ENCODE peak calls at places on chromosomes 6 and 20, in eight cellular contexts. One of them, this sample, is unnamed.

GRCh38 chr20:48340915-48341314 is 486.9 kb downstream of the PREX1 start:
- DNase-seq in kidney tubule cell: no peak
- DNase-seq in Panc1: no peak
- DNase-seq in RKO: no peak
- DNase-seq in T-helper 2 cell: no peak
- DNase-seq in CD4-positive, CD25-positive, alpha-beta regulatory T cell: no peak
- DNase-seq in HS-27A: no peak
- DNase-seq in astrocyte of the hippocampus: no peak
- DNase-seq in this sample: no peak

GRCh38 chr6:87718662-87719433 is 16.8 kb upstream of the AKIRIN2 start:
- DNase-seq in kidney tubule cell: no peak
- DNase-seq in Panc1: no peak
- DNase-seq in RKO: no peak
- DNase-seq in T-helper 2 cell: peak; percentile 66
- DNase-seq in CD4-positive, CD25-positive, alpha-beta regulatory T cell: no peak
- DNase-seq in HS-27A: no peak
- DNase-seq in astrocyte of the hippocampus: no peak
- DNase-seq in this sample: no peak

GRCh38 chr6:121393711-121394110 is 41.7 kb upstream of the GJA1 start:
- DNase-seq in kidney tubule cell: no peak
- DNase-seq in Panc1: no peak
- DNase-seq in RKO: no peak
- DNase-seq in T-helper 2 cell: no peak
- DNase-seq in CD4-positive, CD25-positive, alpha-beta regulatory T cell: no peak
- DNase-seq in HS-27A: no peak
- DNase-seq in astrocyte of the hippocampus: no peak
- DNase-seq in this sample: no peak

GRCh38 chr20:58019850-58020625 is 208.4 kb downstream of the ANKRD60 start:
- DNase-seq in kidney tubule cell: no peak
- DNase-seq in Panc1: no peak
- DNase-seq in RKO: no peak
- DNase-seq in T-helper 2 cell: no peak
- DNase-seq in CD4-positive, CD25-positive, alpha-beta regulatory T cell: no peak
- DNase-seq in HS-27A: no peak
- DNase-seq in astrocyte of the hippocampus: no peak
- DNase-seq in this sample: no peak

GRCh38 chr6:138428943-138429616 is 25.1 kb downstream of the HEBP2 start:
- DNase-seq in kidney tubule cell: peak; percentile 68
- DNase-seq in Panc1: no peak
- DNase-seq in RKO: peak; percentile 69
- DNase-seq in T-helper 2 cell: peak; percentile 64
- DNase-seq in CD4-positive, CD25-positive, alpha-beta regulatory T cell: peak; percentile 75
- DNase-seq in HS-27A: no peak
- DNase-seq in astrocyte of the hippocampus: peak; percentile 72
- DNase-seq in this sample: peak; percentile 35

GRCh38 chr20:35467339-35468224 is 12.2 kb downstream of the CEP250 start:
- DNase-seq in kidney tubule cell: peak; percentile 34
- DNase-seq in Panc1: no peak
- DNase-seq in RKO: no peak
- DNase-seq in T-helper 2 cell: no peak
- DNase-seq in CD4-positive, CD25-positive, alpha-beta regulatory T cell: no peak
- DNase-seq in HS-27A: no peak
- DNase-seq in astrocyte of the hippocampus: peak; percentile 42
- DNase-seq in this sample: no peak

GRCh38 chr20:46916244-46916603 is 21.6 kb downstream of the EYA2 start:
- DNase-seq in kidney tubule cell: no peak
- DNase-seq in Panc1: no peak
- DNase-seq in RKO: no peak
- DNase-seq in T-helper 2 cell: no peak
- DNase-seq in CD4-positive, CD25-positive, alpha-beta regulatory T cell: no peak
- DNase-seq in HS-27A: no peak
- DNase-seq in astrocyte of the hippocampus: no peak
- DNase-seq in this sample: no peak

GRCh38 chr20:37042986-37043972 is 52.5 kb downstream of the RBL1 start:
- DNase-seq in kidney tubule cell: no peak
- DNase-seq in Panc1: no peak
- DNase-seq in RKO: no peak
- DNase-seq in T-helper 2 cell: peak; percentile 86
- DNase-seq in CD4-positive, CD25-positive, alpha-beta regulatory T cell: peak; percentile 84
- DNase-seq in HS-27A: no peak
- DNase-seq in astrocyte of the hippocampus: no peak
- DNase-seq in this sample: peak; percentile 43

GRCh38 chr6:131807644-131808459 is at the start of gene ENPP1:
- DNase-seq in kidney tubule cell: peak; percentile 57
- DNase-seq in Panc1: no peak
- DNase-seq in RKO: peak; percentile 75
- DNase-seq in T-helper 2 cell: peak; percentile 76
- DNase-seq in CD4-positive, CD25-positive, alpha-beta regulatory T cell: peak; percentile 59
- DNase-seq in HS-27A: peak; percentile 64
- DNase-seq in astrocyte of the hippocampus: peak; percentile 79
- DNase-seq in this sample: peak; percentile 20

GRCh38 chr6:156601821-156602301 is 175.3 kb upstream of the ARID1B start:
- DNase-seq in kidney tubule cell: no peak
- DNase-seq in Panc1: no peak
- DNase-seq in RKO: no peak
- DNase-seq in T-helper 2 cell: no peak
- DNase-seq in CD4-positive, CD25-positive, alpha-beta regulatory T cell: no peak
- DNase-seq in HS-27A: no peak
- DNase-seq in astrocyte of the hippocampus: no peak
- DNase-seq in this sample: no peak

GRCh38 chr20:53576195-53576580 is 17.5 kb downstream of the ZNF217 start:
- DNase-seq in kidney tubule cell: no peak
- DNase-seq in Panc1: no peak
- DNase-seq in RKO: no peak
- DNase-seq in T-helper 2 cell: no peak
- DNase-seq in CD4-positive, CD25-positive, alpha-beta regulatory T cell: no peak
- DNase-seq in HS-27A: no peak
- DNase-seq in astrocyte of the hippocampus: no peak
- DNase-seq in this sample: no peak

GRCh38 chr6:33994198-33995045 is 151.5 kb downstream of the GRM4 start:
- DNase-seq in kidney tubule cell: no peak
- DNase-seq in Panc1: no peak
- DNase-seq in RKO: no peak
- DNase-seq in T-helper 2 cell: no peak
- DNase-seq in CD4-positive, CD25-positive, alpha-beta regulatory T cell: no peak
- DNase-seq in HS-27A: no peak
- DNase-seq in astrocyte of the hippocampus: no peak
- DNase-seq in this sample: no peak

GRCh38 chr6:37033255-37033654 is 27.8 kb downstream of the FGD2 start:
- DNase-seq in kidney tubule cell: peak; percentile 83
- DNase-seq in Panc1: no peak
- DNase-seq in RKO: peak; percentile 45
- DNase-seq in T-helper 2 cell: peak; percentile 29
- DNase-seq in CD4-positive, CD25-positive, alpha-beta regulatory T cell: peak; percentile 52
- DNase-seq in HS-27A: no peak
- DNase-seq in astrocyte of the hippocampus: peak; percentile 16
- DNase-seq in this sample: no peak

GRCh38 chr6:33430991-33431879 is 11.4 kb downstream of the SYNGAP1 start:
- DNase-seq in kidney tubule cell: peak; percentile 34
- DNase-seq in Panc1: no peak
- DNase-seq in RKO: peak; percentile 86
- DNase-seq in T-helper 2 cell: peak; percentile 89
- DNase-seq in CD4-positive, CD25-positive, alpha-beta regulatory T cell: peak; percentile 93
- DNase-seq in HS-27A: no peak
- DNase-seq in astrocyte of the hippocampus: peak; percentile 76
- DNase-seq in this sample: peak; percentile 81

GRCh38 chr20:63359937-63360849 is 956 bp downstream of the CHRNA4 start:
- DNase-seq in kidney tubule cell: no peak
- DNase-seq in Panc1: no peak
- DNase-seq in RKO: no peak
- DNase-seq in T-helper 2 cell: no peak
- DNase-seq in CD4-positive, CD25-positive, alpha-beta regulatory T cell: no peak
- DNase-seq in HS-27A: no peak
- DNase-seq in astrocyte of the hippocampus: no peak
- DNase-seq in this sample: no peak

GRCh38 chr6:148761532-148761951 is 14.7 kb downstream of the UST start:
- DNase-seq in kidney tubule cell: peak; percentile 9
- DNase-seq in Panc1: no peak
- DNase-seq in RKO: no peak
- DNase-seq in T-helper 2 cell: no peak
- DNase-seq in CD4-positive, CD25-positive, alpha-beta regulatory T cell: peak; percentile 43
- DNase-seq in HS-27A: no peak
- DNase-seq in astrocyte of the hippocampus: no peak
- DNase-seq in this sample: no peak

GRCh38 chr20:33490023-33490933 is at the start of gene CBFA2T2:
- DNase-seq in kidney tubule cell: no peak
- DNase-seq in Panc1: no peak
- DNase-seq in RKO: no peak
- DNase-seq in T-helper 2 cell: no peak
- DNase-seq in CD4-positive, CD25-positive, alpha-beta regulatory T cell: peak; percentile 64
- DNase-seq in HS-27A: peak; percentile 24
- DNase-seq in astrocyte of the hippocampus: peak; percentile 87
- DNase-seq in this sample: no peak

GRCh38 chr20:50366270-50367103 is 143.7 kb upstream of the PTPN1 start:
- DNase-seq in kidney tubule cell: peak; percentile 77
- DNase-seq in Panc1: no peak
- DNase-seq in RKO: no peak
- DNase-seq in T-helper 2 cell: peak; percentile 81
- DNase-seq in CD4-positive, CD25-positive, alpha-beta regulatory T cell: peak; percentile 76
- DNase-seq in HS-27A: no peak
- DNase-seq in astrocyte of the hippocampus: peak; percentile 65
- DNase-seq in this sample: no peak

GRCh38 chr6:137200288-137200687 is 18.9 kb downstream of the IFNGR1 start:
- DNase-seq in kidney tubule cell: no peak
- DNase-seq in Panc1: no peak
- DNase-seq in RKO: no peak
- DNase-seq in T-helper 2 cell: no peak
- DNase-seq in CD4-positive, CD25-positive, alpha-beta regulatory T cell: no peak
- DNase-seq in HS-27A: no peak
- DNase-seq in astrocyte of the hippocampus: no peak
- DNase-seq in this sample: no peak

GRCh38 chr6:53800976-53801375 is 6.2 kb downstream of the LRRC1 start:
- DNase-seq in kidney tubule cell: no peak
- DNase-seq in Panc1: no peak
- DNase-seq in RKO: no peak
- DNase-seq in T-helper 2 cell: no peak
- DNase-seq in CD4-positive, CD25-positive, alpha-beta regulatory T cell: no peak
- DNase-seq in HS-27A: no peak
- DNase-seq in astrocyte of the hippocampus: no peak
- DNase-seq in this sample: no peak

GRCh38 chr6:167093406-167093921 is 29.4 kb upstream of the CCR6 start:
- DNase-seq in kidney tubule cell: no peak
- DNase-seq in Panc1: no peak
- DNase-seq in RKO: no peak
- DNase-seq in T-helper 2 cell: no peak
- DNase-seq in CD4-positive, CD25-positive, alpha-beta regulatory T cell: no peak
- DNase-seq in HS-27A: no peak
- DNase-seq in astrocyte of the hippocampus: no peak
- DNase-seq in this sample: no peak

GRCh38 chr20:44736170-44737021 is 9.3 kb upstream of the KCNK15 start:
- DNase-seq in kidney tubule cell: peak; percentile 54
- DNase-seq in Panc1: no peak
- DNase-seq in RKO: peak; percentile 90
- DNase-seq in T-helper 2 cell: peak; percentile 55
- DNase-seq in CD4-positive, CD25-positive, alpha-beta regulatory T cell: peak; percentile 65
- DNase-seq in HS-27A: peak; percentile 76
- DNase-seq in astrocyte of the hippocampus: peak; percentile 72
- DNase-seq in this sample: peak; percentile 14

GRCh38 chr6:161393839-161394364 is 120.0 kb upstream of the AGPAT4 start:
- DNase-seq in kidney tubule cell: peak; percentile 89
- DNase-seq in Panc1: peak; percentile 67
- DNase-seq in RKO: peak; percentile 91
- DNase-seq in T-helper 2 cell: peak; percentile 97
- DNase-seq in CD4-positive, CD25-positive, alpha-beta regulatory T cell: peak; percentile 92
- DNase-seq in HS-27A: no peak
- DNase-seq in astrocyte of the hippocampus: peak; percentile 88
- DNase-seq in this sample: no peak

GRCh38 chr6:98769546-98769945 is 64.8 kb upstream of the POU3F2 start:
- DNase-seq in kidney tubule cell: peak; percentile 55
- DNase-seq in Panc1: no peak
- DNase-seq in RKO: peak; percentile 4
- DNase-seq in T-helper 2 cell: peak; percentile 19
- DNase-seq in CD4-positive, CD25-positive, alpha-beta regulatory T cell: peak; percentile 41
- DNase-seq in HS-27A: no peak
- DNase-seq in astrocyte of the hippocampus: peak; percentile 56
- DNase-seq in this sample: no peak

GRCh38 chr6:57242505-57242904 is 20.4 kb upstream of the RAB23 start:
- DNase-seq in kidney tubule cell: peak; percentile 37
- DNase-seq in Panc1: peak; percentile 30
- DNase-seq in RKO: peak; percentile 18
- DNase-seq in T-helper 2 cell: no peak
- DNase-seq in CD4-positive, CD25-positive, alpha-beta regulatory T cell: no peak
- DNase-seq in HS-27A: peak; percentile 41
- DNase-seq in astrocyte of the hippocampus: peak; percentile 77
- DNase-seq in this sample: no peak

GRCh38 chr6:20802596-20802995 is 268.3 kb downstream of the CDKAL1 start:
- DNase-seq in kidney tubule cell: no peak
- DNase-seq in Panc1: no peak
- DNase-seq in RKO: no peak
- DNase-seq in T-helper 2 cell: no peak
- DNase-seq in CD4-positive, CD25-positive, alpha-beta regulatory T cell: no peak
- DNase-seq in HS-27A: no peak
- DNase-seq in astrocyte of the hippocampus: no peak
- DNase-seq in this sample: no peak

GRCh38 chr20:8473459-8473858 is 341.4 kb downstream of the PLCB1 start:
- DNase-seq in kidney tubule cell: peak; percentile 4
- DNase-seq in Panc1: no peak
- DNase-seq in RKO: no peak
- DNase-seq in T-helper 2 cell: no peak
- DNase-seq in CD4-positive, CD25-positive, alpha-beta regulatory T cell: no peak
- DNase-seq in HS-27A: no peak
- DNase-seq in astrocyte of the hippocampus: peak; percentile 23
- DNase-seq in this sample: no peak

GRCh38 chr6:124901105-124901504 is 61.1 kb upstream of the RNF217 start:
- DNase-seq in kidney tubule cell: peak; percentile 19
- DNase-seq in Panc1: no peak
- DNase-seq in RKO: peak; percentile 15
- DNase-seq in T-helper 2 cell: no peak
- DNase-seq in CD4-positive, CD25-positive, alpha-beta regulatory T cell: no peak
- DNase-seq in HS-27A: no peak
- DNase-seq in astrocyte of the hippocampus: peak; percentile 10
- DNase-seq in this sample: no peak

GRCh38 chr6:7684843-7685242 is 41.1 kb upstream of the BMP6 start:
- DNase-seq in kidney tubule cell: no peak
- DNase-seq in Panc1: no peak
- DNase-seq in RKO: no peak
- DNase-seq in T-helper 2 cell: no peak
- DNase-seq in CD4-positive, CD25-positive, alpha-beta regulatory T cell: no peak
- DNase-seq in HS-27A: no peak
- DNase-seq in astrocyte of the hippocampus: no peak
- DNase-seq in this sample: no peak

GRCh38 chr6:13678255-13678983 is 33.2 kb downstream of the RANBP9 start:
- DNase-seq in kidney tubule cell: no peak
- DNase-seq in Panc1: no peak
- DNase-seq in RKO: no peak
- DNase-seq in T-helper 2 cell: no peak
- DNase-seq in CD4-positive, CD25-positive, alpha-beta regulatory T cell: no peak
- DNase-seq in HS-27A: no peak
- DNase-seq in astrocyte of the hippocampus: no peak
- DNase-seq in this sample: no peak

GRCh38 chr6:42610416-42610815 is 46.6 kb downstream of the UBR2 start:
- DNase-seq in kidney tubule cell: no peak
- DNase-seq in Panc1: no peak
- DNase-seq in RKO: no peak
- DNase-seq in T-helper 2 cell: peak; percentile 66
- DNase-seq in CD4-positive, CD25-positive, alpha-beta regulatory T cell: peak; percentile 39
- DNase-seq in HS-27A: no peak
- DNase-seq in astrocyte of the hippocampus: no peak
- DNase-seq in this sample: no peak

GRCh38 chr6:81450180-81450579 is 302.3 kb downstream of the TENT5A start:
- DNase-seq in kidney tubule cell: no peak
- DNase-seq in Panc1: no peak
- DNase-seq in RKO: peak; percentile 43
- DNase-seq in T-helper 2 cell: no peak
- DNase-seq in CD4-positive, CD25-positive, alpha-beta regulatory T cell: no peak
- DNase-seq in HS-27A: no peak
- DNase-seq in astrocyte of the hippocampus: peak; percentile 10
- DNase-seq in this sample: no peak

GRCh38 chr6:6766230-6766905 is 177.8 kb downstream of the LY86 start:
- DNase-seq in kidney tubule cell: peak; percentile 55
- DNase-seq in Panc1: no peak
- DNase-seq in RKO: no peak
- DNase-seq in T-helper 2 cell: no peak
- DNase-seq in CD4-positive, CD25-positive, alpha-beta regulatory T cell: no peak
- DNase-seq in HS-27A: no peak
- DNase-seq in astrocyte of the hippocampus: no peak
- DNase-seq in this sample: no peak

GRCh38 chr6:12327391-12327790 is 37.2 kb downstream of the EDN1 start:
- DNase-seq in kidney tubule cell: peak; percentile 82
- DNase-seq in Panc1: no peak
- DNase-seq in RKO: no peak
- DNase-seq in T-helper 2 cell: no peak
- DNase-seq in CD4-positive, CD25-positive, alpha-beta regulatory T cell: no peak
- DNase-seq in HS-27A: peak; percentile 43
- DNase-seq in astrocyte of the hippocampus: peak; percentile 83
- DNase-seq in this sample: no peak